ENCODE peak calls at places on chromosome 19, in nine cellular contexts. K is K562; P is NAMALWA; S is effector memory CD4-positive, alpha-beta T cell; O is colonic mucosa; L is CD4-positive, alpha-beta memory T cell; I is NCI-H345; E is GM04504; X is KBM-7. V is an unnamed sample.

GRCh38 chr19:57620673-57621348 is 6.8 kb downstream of the ZNF134 start:
- DNase-seq in S (no peak), K (no peak), O (no peak), I (no peak), E (no peak), L (no peak), X (peak; percentile 27), P (no peak), V (no peak)

GRCh38 chr19:1768248-1768647 is 14.9 kb downstream of the ONECUT3 start:
- DNase-seq in I (no peak), O (no peak), E (no peak), S (no peak), L (no peak), K (peak; percentile 69), P (no peak), X (peak; percentile 73), V (no peak)

GRCh38 chr19:56874530-56874929 is 34.0 kb upstream of the PEG3 start:
- DNase-seq in P (no peak), K (no peak), O (no peak), X (no peak), S (no peak), E (no peak), L (no peak), I (no peak), V (no peak)

GRCh38 chr19:2166741-2167738 is 3.3 kb downstream of the DOT1L start:
- DNase-seq in O (peak; percentile 85), P (no peak), X (no peak), I (no peak), S (no peak), E (no peak), L (no peak), K (no peak), V (peak; percentile 80)

GRCh38 chr19:42512130-42512636 is 16.1 kb downstream of the CEACAM1 start:
- DNase-seq in E (no peak), P (no peak), K (no peak), O (no peak), X (no peak), S (no peak), L (no peak), I (no peak), V (no peak)

GRCh38 chr19:10830370-10830769 is 5.6 kb downstream of the TMED1 start:
- DNase-seq in S (no peak), P (no peak), I (no peak), K (no peak), X (no peak), O (no peak), E (no peak), L (no peak), V (no peak)

GRCh38 chr19:43783636-43784035 is 2.9 kb upstream of the KCNN4 start:
- DNase-seq in O (no peak), P (no peak), S (no peak), K (no peak), X (no peak), L (no peak), E (no peak), I (no peak), V (no peak)

GRCh38 chr19:3335431-3336350 is 30.7 kb upstream of the NFIC start:
- DNase-seq in P (no peak), K (no peak), L (no peak), X (no peak), O (peak; percentile 63), S (no peak), I (no peak), E (peak; percentile 42), V (peak; percentile 56)

V was measured in AG08396.